ENCODE peak calls at places on chromosome 1, in four cellular contexts. T is K562, O is HepG2, X is WTC11. W is an unnamed sample.

GRCh38 chr1:44810101-44810761 is 1.9 kb downstream of the BTBD19 start:
- DNase-seq in T (no peak), O (no peak), X (no peak), W (no peak)

GRCh38 chr1:112855152-112855836 is 100.7 kb downstream of the SLC16A1 start:
- DNase-seq in T (no peak), O (no peak), X (no peak), W (no peak)

GRCh38 chr1:26170472-26170821 is 739 bp downstream of the ZNF593 start:
- DNase-seq in T (no peak), O (no peak), X (no peak), W (no peak)

GRCh38 chr1:187691439-187691838 is 862.7 kb downstream of the PLA2G4A start:
- DNase-seq in T (no peak), O (peak), X (no peak), W (no peak)

GRCh38 chr1:208531003-208531750 is 287.0 kb upstream of the PLXNA2 start:
- DNase-seq in T (no peak), O (no peak), X (no peak), W (no peak)

GRCh38 chr1:97796716-97797115 is 124.1 kb downstream of the DPYD start:
- DNase-seq in T (no peak), O (no peak), X (no peak), W (no peak)

GRCh38 chr1:205583461-205584130 is 48.2 kb downstream of the ELK4 start:
- DNase-seq in T (no peak), O (no peak), X (no peak), W (no peak)

GRCh38 chr1:154349121-154349520 is 23.8 kb downstream of the ATP8B2 start:
- DNase-seq in T (no peak), O (no peak), X (no peak), W (no peak)

GRCh38 chr1:181178241-181178640 is 89.7 kb downstream of the IER5 start:
- DNase-seq in T (no peak), O (no peak), X (no peak), W (no peak)

GRCh38 chr1:27589841-27590426 is 14.0 kb downstream of the AHDC1 start:
- DNase-seq in T (no peak), O (no peak), X (no peak), W (no peak)

GRCh38 chr1:235357485-235358378 is 9.5 kb upstream of the TBCE start:
- DNase-seq in T (peak), O (no peak), X (peak), W (no peak)

GRCh38 chr1:245685111-245685810 is 530.5 kb downstream of the KIF26B start:
- DNase-seq in T (no peak), O (no peak), X (no peak), W (no peak)

GRCh38 chr1:185419718-185420117 is 102.7 kb upstream of the IVNS1ABP start:
- DNase-seq in T (no peak), O (no peak), X (no peak), W (no peak)

GRCh38 chr1:223410036-223410435 is 16.8 kb downstream of the CCDC185 start:
- DNase-seq in T (no peak), O (no peak), X (no peak), W (no peak)

GRCh38 chr1:95384570-95384969 is 150.6 kb downstream of the RWDD3 start:
- DNase-seq in T (peak), O (peak), X (peak), W (peak)

GRCh38 chr1:242033331-242033956 is 34.5 kb upstream of the MAP1LC3C start:
- DNase-seq in T (no peak), O (no peak), X (no peak), W (no peak)

GRCh38 chr1:23449306-23449705 is 24.8 kb upstream of the TCEA3 start:
- DNase-seq in T (no peak), O (no peak), X (no peak), W (no peak)

GRCh38 chr1:202105571-202106339 is 17.0 kb upstream of the GPR37L1 start:
- DNase-seq in T (peak), O (no peak), X (peak), W (no peak)

GRCh38 chr1:24762133-24762676 is 17.0 kb downstream of the CLIC4 start:
- DNase-seq in T (no peak), O (no peak), X (no peak), W (no peak)

GRCh38 chr1:117590273-117590925 is 15.4 kb upstream of the TENT5C start:
- DNase-seq in T (no peak), O (no peak), X (no peak), W (no peak)

GRCh38 chr1:15706751-15707150 is 22.6 kb downstream of the PLEKHM2 start:
- DNase-seq in T (no peak), O (no peak), X (no peak), W (no peak)
- TF ChIP-seq ELF4 in T (no peak), O (no peak), X (no peak), W (no peak)

GRCh38 chr1:50955116-50955515 is 5.0 kb downstream of the FAF1 start:
- DNase-seq in T (no peak), O (no peak), X (no peak), W (no peak)

GRCh38 chr1:50964863-50965262 is 4.8 kb upstream of the FAF1 start:
- DNase-seq in T (no peak), O (no peak), X (no peak), W (no peak)

GRCh38 chr1:50959913-50960844 is at the start of gene FAF1:
- DNase-seq in T (peak), O (peak), X (peak), W (peak)

DNA sequence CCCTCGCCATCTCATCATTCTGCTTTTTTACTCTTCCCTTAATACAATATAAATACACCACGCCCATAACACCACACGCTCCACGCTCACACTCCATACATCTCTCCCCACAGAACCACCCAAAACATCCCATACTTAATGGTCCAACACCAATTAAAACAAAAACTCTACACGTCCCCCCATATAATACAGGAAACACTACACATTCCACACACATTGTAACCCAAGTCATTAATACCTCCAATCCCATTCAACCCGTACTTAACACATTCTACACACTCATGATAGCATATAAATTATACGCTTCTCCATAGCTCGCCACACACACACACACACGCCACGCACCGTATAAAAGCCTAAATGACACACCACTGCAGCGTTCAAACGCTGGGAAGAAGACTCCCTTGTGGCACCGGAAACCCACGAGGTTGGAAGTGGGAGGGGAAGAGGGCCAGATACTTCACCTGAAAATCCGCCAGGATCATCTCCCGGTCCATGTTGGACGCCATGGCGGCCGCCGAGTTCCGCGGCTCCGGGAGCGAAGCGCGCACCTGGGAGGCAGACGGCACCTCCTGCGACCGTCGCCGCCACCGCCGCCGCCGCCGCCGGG is 659 bp downstream of the FAF1 start:
- DNase-seq in T (peak), O (peak), X (no peak), W (peak)
- TF ChIP-seq ELF4 in T (peak), O (no peak), X (no peak), W (no peak)

GRCh38 chr1:167669209-167670139 is 39.4 kb downstream of the RCSD1 start:
- DNase-seq in T (no peak), O (no peak), X (no peak), W (no peak)

GRCh38 chr1:167666416-167666815 is 36.4 kb downstream of the RCSD1 start:
- DNase-seq in T (no peak), O (no peak), X (no peak), W (no peak)

GRCh38 chr1:167665469-167665868 is 35.4 kb downstream of the RCSD1 start:
- DNase-seq in T (no peak), O (no peak), X (no peak), W (no peak)

GRCh38 chr1:167668108-167668507 is 38.1 kb downstream of the RCSD1 start:
- DNase-seq in T (no peak), O (no peak), X (no peak), W (no peak)

DNA sequence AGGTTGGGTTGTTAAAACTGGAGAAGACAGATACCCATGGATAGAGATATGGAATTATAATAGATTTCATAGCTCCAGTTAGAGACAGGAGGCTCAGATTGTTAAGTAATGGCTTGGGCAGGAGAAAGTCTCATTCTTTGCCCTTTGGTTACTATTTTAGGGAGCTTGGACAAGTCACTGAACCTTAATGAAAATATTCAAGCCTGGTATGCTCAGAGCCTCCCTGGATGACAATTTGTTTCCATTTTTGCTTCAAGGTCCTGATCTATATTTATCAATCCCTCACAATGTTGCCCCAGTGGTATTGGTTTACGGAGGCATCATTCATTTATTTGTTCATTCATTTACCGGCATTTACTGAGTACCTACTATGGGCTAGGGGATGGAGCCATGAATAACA is 37.5 kb downstream of the RCSD1 start:
- DNase-seq in T (no peak), O (no peak), X (no peak), W (no peak)
- TF ChIP-seq ELF4 in T (no peak), O (no peak), X (no peak), W (no peak)

GRCh38 chr1:2234762-2235113 is 6.6 kb downstream of the SKI start:
- DNase-seq in T (no peak), O (no peak), X (no peak), W (no peak)
- TF ChIP-seq ELF4 in T (no peak), O (no peak), X (no peak), W (no peak)

GRCh38 chr1:33456302-33456886 is 16.1 kb upstream of the ZSCAN20 start:
- DNase-seq in T (peak), O (no peak), X (no peak), W (no peak)

GRCh38 chr1:33455537-33456301 is 16.7 kb upstream of the ZSCAN20 start:
- DNase-seq in T (peak), O (peak), X (peak), W (peak)

GRCh38 chr1:33459766-33460543 is 12.5 kb upstream of the ZSCAN20 start:
- DNase-seq in T (no peak), O (no peak), X (no peak), W (no peak)

DNA sequence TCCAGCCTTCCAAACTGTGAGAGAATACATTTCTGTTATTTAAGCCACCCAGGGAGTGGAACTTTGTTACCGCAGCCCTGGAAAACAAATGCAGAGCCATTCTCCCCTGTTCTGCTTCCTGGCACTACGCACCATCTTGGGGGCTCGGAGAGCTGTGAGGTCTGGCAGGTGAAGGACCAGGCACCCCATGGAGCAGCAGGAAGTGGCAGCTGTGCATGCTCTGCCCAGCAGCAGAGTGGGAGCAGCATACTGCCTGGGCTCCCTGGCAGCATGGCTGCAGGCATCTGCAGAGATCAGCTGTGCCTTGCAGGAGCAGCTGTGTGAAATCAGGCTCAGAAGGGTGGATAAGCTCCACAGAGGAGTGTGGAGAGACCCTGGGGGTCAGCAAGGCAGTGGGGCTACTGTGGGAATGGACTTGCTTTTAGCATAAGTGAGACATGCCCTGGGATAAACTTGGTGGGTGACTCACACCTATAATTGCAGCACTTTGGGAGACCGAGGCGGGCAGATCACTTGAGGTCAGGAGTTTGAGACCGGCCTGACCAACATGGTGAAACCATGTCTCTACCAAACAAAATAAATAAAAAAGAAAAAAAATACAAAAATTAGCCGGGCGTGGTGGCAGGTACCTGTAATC is 17.7 kb upstream of the ZSCAN20 start:
- DNase-seq in T (no peak), O (no peak), X (no peak), W (no peak)
- TF ChIP-seq ELF4 in T (no peak), O (no peak), X (no peak), W (no peak)

GRCh38 chr1:109630081-109630880 is 10.6 kb downstream of the AMPD2 start:
- DNase-seq in T (peak), O (no peak), X (peak), W (peak)
- TF ChIP-seq ELF4 in T (no peak), O (no peak), X (no peak), W (no peak)

W was measured in HEK293T.